ENCODE peak calls at places on chromosomes 4 and X, in eight cellular contexts. O, T, N, E, A, S, I and G are unnamed samples.

GRCh38 chr4:177302371-177303100 is 7.1 kb upstream of the NEIL3 start:
- DNase-seq in E (no peak), A (no peak), I (no peak), O (no peak), N (no peak), S (no peak), T (no peak), G (no peak)

GRCh38 chr4:149140841-149141240 is 674.8 kb downstream of the IQCM start:
- DNase-seq in T (no peak), E (no peak), A (no peak), S (no peak), O (no peak), N (no peak), I (no peak), G (no peak)

GRCh38 chr4:25172964-25173917 is 13.0 kb upstream of the SEPSECS start:
- DNase-seq in S (no peak), T (peak; percentile 96), I (no peak), O (no peak), N (peak; percentile 62), E (no peak), A (no peak), G (no peak)

GRCh38 chr4:188986271-188986689 is 847.0 kb downstream of the TRIML1 start:
- DNase-seq in O (no peak), A (no peak), E (no peak), N (no peak), S (no peak), T (peak; percentile 89), I (no peak), G (no peak)

GRCh38 chr4:112775801-112776200 is 138.9 kb downstream of the LARP7 start:
- DNase-seq in T (no peak), O (no peak), A (no peak), I (no peak), N (no peak), E (no peak), S (no peak), G (no peak)

GRCh38 chr4:56330691-56331090 is 56.6 kb downstream of the AASDH start:
- DNase-seq in S (no peak), N (no peak), O (no peak), E (no peak), I (no peak), T (no peak), A (no peak), G (no peak)

GRCh38 chr4:183987529-183987946 is 82.4 kb downstream of the STOX2 start:
- DNase-seq in T (peak; percentile 65), N (peak; percentile 93), A (no peak), E (no peak), I (no peak), O (peak; percentile 69), S (peak; percentile 74), G (no peak)

GRCh38 chrX:57083143-57083542 is 38.2 kb downstream of the SPIN2B start:
- DNase-seq in N (no peak), I (no peak), E (no peak), S (no peak), A (no peak), O (no peak), T (no peak), G (no peak)

GRCh38 chrX:101460669-101461068 is 24.6 kb upstream of the ARMCX4 start:
- DNase-seq in A (no peak), N (no peak), E (no peak), T (no peak), I (no peak), S (no peak), O (no peak), G (no peak)

GRCh38 chr4:54728342-54728741 is 70.6 kb downstream of the KIT start:
- DNase-seq in N (no peak), T (no peak), O (no peak), S (no peak), A (no peak), I (no peak), E (no peak), G (no peak)

GRCh38 chrX:137748827-137749226 is 182.9 kb downstream of the ZIC3 start:
- DNase-seq in E (no peak), O (no peak), S (no peak), I (no peak), A (no peak), T (no peak), N (no peak), G (no peak)

GRCh38 chr4:16591867-16592266 is 306.6 kb downstream of the LDB2 start:
- DNase-seq in T (no peak), A (no peak), N (peak; percentile 19), I (no peak), O (no peak), S (no peak), E (no peak), G (no peak)

GRCh38 chr4:81723927-81724587 is 252.3 kb upstream of the RASGEF1B start:
- DNase-seq in A (no peak), E (no peak), O (no peak), T (no peak), S (peak; percentile 64), N (peak; percentile 38), I (peak; percentile 36), G (no peak)

GRCh38 chr4:8538703-8539567 is 41.3 kb upstream of the GPR78 start:
- DNase-seq in T (no peak), E (no peak), I (peak; percentile 52), N (no peak), S (peak; percentile 63), A (no peak), O (no peak), G (no peak)

GRCh38 chr4:175277816-175278215 is 359.7 kb downstream of the ADAM29 start:
- DNase-seq in S (no peak), E (no peak), I (no peak), N (no peak), O (no peak), A (no peak), T (no peak), G (no peak)

GRCh38 chr4:43238018-43238417 is 345.5 kb downstream of the GRXCR1 start:
- DNase-seq in S (no peak), O (no peak), A (no peak), T (no peak), E (no peak), N (no peak), I (no peak), G (no peak)

GRCh38 chrX:112043997-112044396 is 38.6 kb downstream of the TRPC5 start:
- DNase-seq in T (no peak), E (no peak), S (no peak), N (peak; percentile 36), A (no peak), I (no peak), O (no peak), G (no peak)

GRCh38 chr4:138192113-138192512 is 50.0 kb downstream of the SLC7A11 start:
- DNase-seq in I (no peak), A (no peak), O (no peak), E (no peak), S (no peak), T (no peak), N (no peak), G (no peak)

GRCh38 chrX:135015526-135016245 is 6.7 kb downstream of the RTL8B start:
- DNase-seq in N (no peak), I (no peak), E (no peak), A (no peak), O (no peak), T (no peak), S (no peak), G (no peak)

GRCh38 chrX:135003876-135004623 is 13.3 kb downstream of the SMIM10 start:
- DNase-seq in I (peak; percentile 90), A (peak; percentile 92), N (peak; percentile 94), O (peak; percentile 92), S (peak; percentile 92), T (peak; percentile 78), E (peak; percentile 82), G (peak; percentile 80)

GRCh38 chrX:135009057-135009605 is 13.2 kb downstream of the RTL8B start:
- DNase-seq in I (no peak), T (no peak), O (no peak), S (no peak), N (no peak), A (no peak), E (no peak), G (no peak)

GRCh38 chrX:135010921-135011320 is 11.4 kb downstream of the RTL8B start:
- DNase-seq in E (no peak), T (no peak), N (no peak), A (no peak), S (no peak), O (no peak), I (no peak), G (no peak)

GRCh38 chrX:135009838-135010237 is 12.5 kb downstream of the RTL8B start:
- DNase-seq in O (no peak), T (no peak), S (no peak), I (no peak), A (no peak), N (no peak), E (no peak), G (no peak)
- TF ChIP-seq CTCF in O (no peak), T (no peak), S (no peak), I (no peak), A (peak; percentile 7), N (no peak), E (no peak), G (no peak)

DNA sequence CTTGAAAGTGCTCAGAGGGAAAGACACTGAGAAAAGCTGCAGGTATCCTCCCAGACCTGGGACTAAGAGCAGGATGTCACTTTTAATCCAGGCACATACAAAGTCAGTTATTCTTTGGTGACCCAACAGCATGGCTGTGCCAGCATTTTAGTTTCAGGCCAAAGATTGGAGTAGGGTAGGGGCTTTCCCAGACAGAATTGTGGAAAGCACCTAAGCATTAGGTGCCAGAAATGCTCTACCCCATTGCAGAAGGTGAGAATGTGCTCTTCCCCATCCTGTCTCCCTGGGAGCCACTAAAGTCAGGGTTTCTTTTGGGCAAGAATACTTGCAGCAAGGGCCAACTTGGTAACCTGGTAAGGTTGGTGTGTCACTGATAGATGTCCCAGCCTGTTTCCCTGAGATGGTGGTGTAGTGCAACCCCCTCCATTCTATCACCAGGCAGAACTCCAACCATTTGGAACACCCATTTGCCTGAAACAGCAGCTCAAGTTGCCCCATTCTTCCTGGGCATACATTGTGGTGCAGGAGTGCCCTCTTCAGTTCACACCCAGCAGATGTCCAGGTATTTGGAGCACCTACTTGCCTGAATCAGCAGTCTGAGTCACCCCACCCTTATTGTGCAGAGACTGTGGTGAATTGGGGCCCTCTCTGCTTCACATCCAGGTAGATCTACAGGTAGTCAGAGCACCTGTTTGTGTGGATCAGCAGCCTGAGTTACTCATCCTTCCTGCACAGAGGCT is 183.5 kb downstream of the ZC4H2 start:
- DNase-seq in E (no peak), S (no peak), O (no peak), A (peak; percentile 39), T (no peak), N (no peak), I (no peak), G (no peak)
- H3K9me3 ChIP-seq in E (no peaks in the 10 kb centered on the region), S (peaks cover 9% of the 10 kb centered on the region), O (no peaks in the 10 kb centered on the region), A (no peaks in the 10 kb centered on the region), T (peaks cover 4% of the 10 kb centered on the region), N (no peaks in the 10 kb centered on the region), I (no peaks in the 10 kb centered on the region), G (peaks cover 6% of the 10 kb centered on the region)

DNA sequence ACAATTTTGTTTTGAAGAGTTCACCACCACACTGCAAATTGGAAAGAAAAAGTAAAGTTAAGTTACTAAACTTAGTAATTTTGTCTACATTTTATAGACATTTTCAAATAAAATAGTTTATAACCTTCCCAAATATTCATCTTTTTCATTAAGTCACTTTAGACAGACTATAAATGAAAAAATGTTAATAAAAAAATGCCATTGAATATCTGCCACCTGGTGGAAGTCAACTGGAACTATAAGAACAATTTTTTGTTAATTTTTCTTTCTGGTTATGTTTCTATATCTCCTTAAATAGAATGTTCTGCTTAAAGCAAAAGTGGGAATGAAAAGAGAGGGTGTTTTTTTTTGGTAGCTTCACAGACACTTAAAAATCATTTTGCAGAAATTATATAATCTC is 534.4 kb upstream of the PCDH10 start:
- DNase-seq in T (no peak), O (no peak), E (no peak), I (no peak), A (no peak), S (no peak), N (no peak), G (no peak)
- TF ChIP-seq CTCF in T (peak; percentile 53), O (no peak), E (no peak), I (peak; percentile 22), A (no peak), S (no peak), N (peak; percentile 68), G (no peak)

GRCh38 chrX:7115557-7115956 is 32.0 kb upstream of the STS start:
- DNase-seq in N (no peak), I (no peak), T (no peak), A (no peak), S (no peak), E (no peak), O (no peak), G (no peak)
- H3K9me3 ChIP-seq in N (no peaks in the 10 kb centered on the region), I (no peaks in the 10 kb centered on the region), T (no peaks in the 10 kb centered on the region), A (no peaks in the 10 kb centered on the region), S (no peaks in the 10 kb centered on the region), E (no peaks in the 10 kb centered on the region), O (no peaks in the 10 kb centered on the region), G (no peaks in the 10 kb centered on the region)